ENCODE peak calls at places on chromosomes 6 and 20, in five cellular contexts. One of them, this sample, is unnamed.

GRCh38 chr20:9581509-9581908 is 67.1 kb downstream of the LAMP5 start:
- DNase-seq in breast epithelium: no peak
- DNase-seq in prostate gland: no peak
- DNase-seq in endothelial cell of umbilical vein: no peak
- DNase-seq in sigmoid colon: no peak
- DNase-seq in this sample: no peak

GRCh38 chr20:47489448-47489872 is 12.2 kb upstream of the NCOA3 start:
- DNase-seq in breast epithelium: no peak
- DNase-seq in prostate gland: no peak
- DNase-seq in endothelial cell of umbilical vein: no peak
- DNase-seq in sigmoid colon: peak
- DNase-seq in this sample: no peak

GRCh38 chr6:85673198-85674139 is 30.8 kb upstream of the SYNCRIP start:
- DNase-seq in breast epithelium: no peak
- DNase-seq in prostate gland: no peak
- DNase-seq in endothelial cell of umbilical vein: no peak
- DNase-seq in sigmoid colon: no peak
- DNase-seq in this sample: no peak

GRCh38 chr6:135922170-135922569 is 70.7 kb downstream of the PDE7B start:
- DNase-seq in breast epithelium: no peak
- DNase-seq in prostate gland: peak
- DNase-seq in endothelial cell of umbilical vein: peak
- DNase-seq in sigmoid colon: peak
- DNase-seq in this sample: peak

GRCh38 chr20:62547364-62547763 is 71.6 kb upstream of the GATA5 start:
- DNase-seq in breast epithelium: no peak
- DNase-seq in prostate gland: no peak
- DNase-seq in endothelial cell of umbilical vein: no peak
- DNase-seq in sigmoid colon: no peak
- DNase-seq in this sample: no peak

GRCh38 chr6:167424060-167424673 is 99.3 kb downstream of the TTLL2 start:
- DNase-seq in breast epithelium: no peak
- DNase-seq in prostate gland: no peak
- DNase-seq in endothelial cell of umbilical vein: no peak
- DNase-seq in sigmoid colon: no peak
- DNase-seq in this sample: no peak

GRCh38 chr20:34643919-34644318 is 33.0 kb downstream of the PIGU start:
- DNase-seq in breast epithelium: no peak
- DNase-seq in prostate gland: no peak
- DNase-seq in endothelial cell of umbilical vein: no peak
- DNase-seq in sigmoid colon: no peak
- DNase-seq in this sample: no peak

GRCh38 chr20:408843-409696 is 971 bp downstream of the RBCK1 start:
- DNase-seq in breast epithelium: no peak
- DNase-seq in prostate gland: no peak
- DNase-seq in endothelial cell of umbilical vein: peak
- DNase-seq in sigmoid colon: no peak
- DNase-seq in this sample: no peak

GRCh38 chr6:43103253-43103876 is 27.3 kb downstream of the PTK7 start:
- DNase-seq in breast epithelium: no peak
- DNase-seq in prostate gland: no peak
- DNase-seq in endothelial cell of umbilical vein: no peak
- DNase-seq in sigmoid colon: peak
- DNase-seq in this sample: no peak

GRCh38 chr6:31042801-31043200 is 32.5 kb downstream of the MUC22 start:
- DNase-seq in breast epithelium: peak
- DNase-seq in prostate gland: peak
- DNase-seq in endothelial cell of umbilical vein: peak
- DNase-seq in sigmoid colon: no peak
- DNase-seq in this sample: peak

GRCh38 chr6:4153514-4153985 is 18.2 kb upstream of the ECI2 start:
- DNase-seq in breast epithelium: no peak
- DNase-seq in prostate gland: no peak
- DNase-seq in endothelial cell of umbilical vein: no peak
- DNase-seq in sigmoid colon: no peak
- DNase-seq in this sample: no peak

DNA sequence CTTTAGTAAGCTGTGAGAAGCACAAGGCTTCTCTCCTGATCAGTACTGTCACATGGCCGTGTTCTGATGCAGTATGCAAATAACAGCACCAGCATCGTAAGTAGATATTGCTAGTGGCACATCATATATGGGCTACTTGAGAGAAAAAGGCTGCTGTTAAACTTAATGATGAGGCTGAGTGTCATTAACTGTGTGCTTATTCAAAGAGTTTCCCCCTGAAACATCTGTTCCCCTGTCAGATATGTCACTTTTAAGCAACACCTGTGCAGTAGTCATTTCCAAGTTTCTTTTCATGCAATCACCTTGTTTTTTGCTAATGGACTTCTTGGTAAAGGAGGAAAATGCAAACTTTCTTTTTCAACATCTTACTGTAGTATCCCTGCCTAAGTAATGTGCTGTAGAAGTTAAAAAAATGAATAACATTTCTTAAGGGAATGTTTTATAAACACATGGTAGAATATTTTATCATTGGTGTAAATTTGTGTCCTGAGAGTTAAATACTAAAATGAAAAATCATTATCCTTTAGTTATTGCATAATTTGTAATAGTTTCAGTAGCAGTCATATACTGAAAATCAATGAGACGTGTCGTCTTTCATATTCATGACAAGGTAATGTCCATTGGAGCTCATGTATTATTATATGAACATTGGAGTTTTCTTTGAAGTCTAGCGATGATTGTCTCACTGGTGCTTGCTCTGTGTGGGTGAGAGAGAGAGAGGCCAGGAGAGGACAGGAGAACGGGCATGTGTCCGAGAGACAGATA is 366.3 kb downstream of the CDKAL1 start:
- DNase-seq in breast epithelium: no peak
- DNase-seq in prostate gland: no peak
- DNase-seq in endothelial cell of umbilical vein: no peak
- DNase-seq in sigmoid colon: no peak
- DNase-seq in this sample: no peak
- TF ChIP-seq POLR2AphosphoS5 in breast epithelium: no peak
- TF ChIP-seq POLR2AphosphoS5 in prostate gland: no peak
- TF ChIP-seq POLR2AphosphoS5 in endothelial cell of umbilical vein: no peak
- TF ChIP-seq POLR2AphosphoS5 in sigmoid colon: no peak
- TF ChIP-seq POLR2AphosphoS5 in this sample: no peak

GRCh38 chr6:5325173-5325572 is 63.9 kb downstream of the FARS2 start:
- DNase-seq in breast epithelium: no peak
- DNase-seq in prostate gland: no peak
- DNase-seq in endothelial cell of umbilical vein: no peak
- DNase-seq in sigmoid colon: no peak
- DNase-seq in this sample: no peak
- H3K27ac ChIP-seq in breast epithelium: no peak
- H3K27ac ChIP-seq in prostate gland: no peak
- H3K27ac ChIP-seq in endothelial cell of umbilical vein: no peak
- H3K27ac ChIP-seq in sigmoid colon: no peak
- H3K27ac ChIP-seq in this sample: no peak

DNA sequence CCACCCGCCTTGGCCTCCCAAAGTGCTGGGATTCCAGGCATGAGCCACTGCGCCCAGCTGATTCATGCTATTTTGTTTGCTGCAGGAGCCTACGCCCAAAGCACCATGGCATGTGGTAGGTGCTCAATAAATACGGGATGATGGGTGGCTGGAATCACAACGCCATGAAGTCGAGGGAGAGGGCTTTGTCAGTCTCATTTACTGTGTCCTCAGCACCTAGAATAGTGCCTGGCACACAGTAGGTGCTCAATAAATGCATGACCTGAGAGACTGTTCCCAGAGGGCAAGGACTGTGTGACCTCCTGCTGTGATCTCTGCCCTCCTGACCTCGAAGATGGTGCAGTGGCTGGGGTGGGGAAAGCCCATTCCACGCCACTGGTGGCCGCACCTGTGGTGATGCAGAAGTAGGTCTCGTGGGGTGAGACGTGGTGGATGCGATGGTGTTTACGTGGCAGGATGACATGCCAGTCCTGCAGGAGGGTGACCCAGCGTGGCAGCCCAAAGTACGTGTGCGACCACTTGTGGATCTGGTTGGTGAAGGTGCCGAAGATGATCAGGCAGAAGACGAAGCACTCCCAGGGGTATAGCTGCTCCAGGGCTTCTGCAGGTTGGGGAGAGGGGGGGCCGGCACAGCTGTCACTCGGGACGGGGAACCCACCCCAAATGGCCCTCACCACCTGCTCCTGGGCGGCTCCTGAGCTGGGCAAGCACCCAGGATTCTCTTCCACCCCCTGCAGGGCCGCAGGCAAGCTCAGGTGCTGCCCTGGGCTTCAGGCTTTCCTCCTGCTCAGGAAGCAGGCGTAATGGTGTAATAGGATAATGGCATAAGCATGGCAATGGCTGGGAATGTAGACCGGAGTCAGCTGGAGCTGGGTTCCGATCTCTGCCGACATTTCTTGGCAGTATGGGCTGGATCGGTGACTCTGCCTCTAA is 14.9 kb upstream of the UBE2V1 start:
- DNase-seq in breast epithelium: no peak
- DNase-seq in prostate gland: no peak
- DNase-seq in endothelial cell of umbilical vein: no peak
- DNase-seq in sigmoid colon: no peak
- DNase-seq in this sample: no peak
- TF ChIP-seq POLR2AphosphoS5 in breast epithelium: no peak
- TF ChIP-seq POLR2AphosphoS5 in prostate gland: no peak
- TF ChIP-seq POLR2AphosphoS5 in endothelial cell of umbilical vein: no peak
- TF ChIP-seq POLR2AphosphoS5 in sigmoid colon: no peak
- TF ChIP-seq POLR2AphosphoS5 in this sample: no peak

DNA sequence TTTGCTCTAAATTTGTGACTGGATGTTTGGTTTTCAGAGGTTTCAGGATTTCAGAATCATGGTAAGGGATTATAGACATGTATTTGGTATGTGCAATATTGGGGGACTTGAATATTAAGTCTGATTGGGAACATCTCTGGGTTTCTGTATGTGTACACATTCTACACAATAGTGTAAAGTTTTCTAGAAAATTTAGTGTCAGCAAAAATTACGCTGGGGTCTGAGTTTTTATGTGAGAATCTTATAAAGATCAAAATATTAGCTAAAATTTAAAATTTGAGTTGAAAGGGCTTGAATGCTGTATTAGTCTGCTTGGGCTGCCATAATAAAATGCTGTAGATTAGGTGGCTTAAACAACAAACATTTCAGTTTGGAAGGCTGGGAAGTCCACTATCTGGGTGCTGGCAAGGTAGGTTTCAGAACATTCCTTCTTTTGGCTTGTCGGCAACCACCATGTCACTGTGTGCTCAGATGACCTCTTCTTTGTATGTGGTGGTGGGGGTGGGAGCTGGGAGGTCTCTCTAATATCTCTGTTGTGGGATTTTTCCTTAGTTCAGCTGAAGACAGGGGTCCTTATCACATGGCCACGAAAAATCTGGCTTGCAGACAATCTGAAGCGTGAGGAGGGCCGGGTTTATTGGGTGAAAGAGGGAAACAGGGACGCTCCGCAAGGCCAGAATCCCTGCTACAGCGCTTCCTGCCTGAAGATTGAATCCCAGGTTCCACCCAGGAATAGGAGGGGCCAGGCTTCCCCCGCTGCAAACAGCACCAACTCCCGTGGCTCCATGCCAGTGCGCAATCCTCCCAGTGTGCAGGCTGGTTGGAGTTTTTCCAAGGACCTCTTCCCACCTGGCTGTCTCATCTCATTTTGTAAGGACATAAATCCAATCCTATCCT is 299.7 kb downstream of the PLCB1 start:
- DNase-seq in breast epithelium: peak
- DNase-seq in prostate gland: no peak
- DNase-seq in endothelial cell of umbilical vein: no peak
- DNase-seq in sigmoid colon: peak
- DNase-seq in this sample: no peak
- H3K27ac ChIP-seq in breast epithelium: peak
- H3K27ac ChIP-seq in prostate gland: no peak
- H3K27ac ChIP-seq in endothelial cell of umbilical vein: no peak
- H3K27ac ChIP-seq in sigmoid colon: peak
- H3K27ac ChIP-seq in this sample: peak

GRCh38 chr6:41257369-41258195 is 28.9 kb downstream of the TREM1 start:
- DNase-seq in breast epithelium: no peak
- DNase-seq in prostate gland: peak
- DNase-seq in endothelial cell of umbilical vein: peak
- DNase-seq in sigmoid colon: peak
- DNase-seq in this sample: no peak
- TF ChIP-seq POLR2AphosphoS5 in breast epithelium: no peak
- TF ChIP-seq POLR2AphosphoS5 in prostate gland: peak
- TF ChIP-seq POLR2AphosphoS5 in endothelial cell of umbilical vein: no peak
- TF ChIP-seq POLR2AphosphoS5 in sigmoid colon: peak
- TF ChIP-seq POLR2AphosphoS5 in this sample: no peak

GRCh38 chr6:108844632-108845031 is 3.6 kb upstream of the ARMC2 start:
- DNase-seq in breast epithelium: no peak
- DNase-seq in prostate gland: no peak
- DNase-seq in endothelial cell of umbilical vein: no peak
- DNase-seq in sigmoid colon: no peak
- DNase-seq in this sample: no peak
- H3K27ac ChIP-seq in breast epithelium: no peak
- H3K27ac ChIP-seq in prostate gland: no peak
- H3K27ac ChIP-seq in endothelial cell of umbilical vein: no peak
- H3K27ac ChIP-seq in sigmoid colon: no peak
- H3K27ac ChIP-seq in this sample: no peak

GRCh38 chr20:50648651-50649050 is 42.7 kb downstream of the RIPOR3 start:
- DNase-seq in breast epithelium: no peak
- DNase-seq in prostate gland: no peak
- DNase-seq in endothelial cell of umbilical vein: no peak
- DNase-seq in sigmoid colon: no peak
- DNase-seq in this sample: no peak

GRCh38 chr20:50646483-50646996 is 44.8 kb downstream of the RIPOR3 start:
- DNase-seq in breast epithelium: no peak
- DNase-seq in prostate gland: no peak
- DNase-seq in endothelial cell of umbilical vein: no peak
- DNase-seq in sigmoid colon: no peak
- DNase-seq in this sample: no peak

GRCh38 chr20:50642288-50642803 is 49.0 kb downstream of the RIPOR3 start:
- DNase-seq in breast epithelium: no peak
- DNase-seq in prostate gland: no peak
- DNase-seq in endothelial cell of umbilical vein: no peak
- DNase-seq in sigmoid colon: no peak
- DNase-seq in this sample: no peak

GRCh38 chr20:50649587-50649986 is 41.8 kb downstream of the RIPOR3 start:
- DNase-seq in breast epithelium: no peak
- DNase-seq in prostate gland: no peak
- DNase-seq in endothelial cell of umbilical vein: no peak
- DNase-seq in sigmoid colon: no peak
- DNase-seq in this sample: no peak

DNA sequence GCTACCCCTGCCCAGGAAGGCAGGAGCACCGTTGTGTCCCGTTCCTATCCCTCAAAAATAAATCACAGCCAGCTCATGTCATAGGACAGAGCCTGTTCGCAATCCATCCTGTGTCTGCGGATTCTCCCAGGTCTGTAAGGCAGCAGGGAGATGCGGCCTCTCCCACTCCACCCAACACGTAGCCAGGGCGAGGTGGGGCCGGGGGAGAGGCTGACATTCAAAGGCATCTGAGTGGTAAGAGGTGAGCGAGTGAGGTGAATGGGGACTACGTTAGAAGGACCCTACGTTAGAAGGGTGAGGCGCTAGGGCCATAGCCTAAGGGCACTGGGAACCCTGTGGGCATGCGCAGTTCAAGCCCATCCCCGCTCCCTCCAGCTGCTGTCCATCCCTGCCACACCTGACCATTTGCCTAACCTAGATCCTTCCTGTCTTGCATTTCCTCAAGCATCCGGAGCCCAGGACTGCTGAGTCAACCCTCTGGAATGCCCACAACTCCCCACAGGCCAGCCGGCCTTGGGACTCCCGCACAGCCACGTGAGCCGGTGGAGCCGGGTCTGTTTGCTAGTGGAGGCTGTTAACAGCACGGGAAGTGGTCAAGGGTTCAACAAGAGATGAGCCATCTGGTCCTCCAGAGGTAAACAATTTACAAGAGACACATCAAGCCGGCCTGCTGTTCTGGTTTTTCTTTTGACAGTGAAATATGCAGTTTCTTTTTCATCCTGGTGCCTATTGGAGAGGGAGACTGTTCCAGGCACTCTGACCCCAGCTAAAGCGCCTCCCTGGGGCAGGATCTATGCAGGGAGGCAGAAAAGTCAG is 45.9 kb downstream of the RIPOR3 start:
- DNase-seq in breast epithelium: peak
- DNase-seq in prostate gland: peak
- DNase-seq in endothelial cell of umbilical vein: peak
- DNase-seq in sigmoid colon: peak
- DNase-seq in this sample: peak
- TF ChIP-seq POLR2AphosphoS5 in breast epithelium: no peak
- TF ChIP-seq POLR2AphosphoS5 in prostate gland: peak
- TF ChIP-seq POLR2AphosphoS5 in endothelial cell of umbilical vein: no peak
- TF ChIP-seq POLR2AphosphoS5 in sigmoid colon: peak
- TF ChIP-seq POLR2AphosphoS5 in this sample: peak